ENCODE peak calls at places on chromosomes 16 and 17, in four cellular contexts. U is right lobe of liver, I is Peyer's patch, S is MM.1S. Z is an unnamed sample.
A peak's percentile ranks its signal among the peaks of the same experiment; 100 is the strongest.

GRCh38 chr17:80455328-80455710 is 21.1 kb downstream of the NPTX1 start:
- DNase-seq in S (peak; percentile 15), U (peak; percentile 60), I (no peak), Z (no peak)

GRCh38 chr16:87140211-87141200 is 176.7 kb downstream of the C16orf95 start:
- DNase-seq in I (no peak), U (no peak), S (no peak), Z (no peak)

GRCh38 chr17:6509295-6509771 is 47.0 kb downstream of the PITPNM3 start:
- DNase-seq in I (no peak), U (no peak), S (no peak), Z (no peak)

GRCh38 chr17:42311240-42312034 is 23.1 kb downstream of the STAT5A start:
- DNase-seq in S (no peak), I (peak; percentile 62), U (peak; percentile 89), Z (peak; percentile 57)

GRCh38 chr17:4849011-4849536 is 15.9 kb downstream of the MINK1 start:
- DNase-seq in I (no peak), U (no peak), S (no peak), Z (no peak)

GRCh38 chr17:4194796-4195195 is 51.8 kb downstream of the CYB5D2 start:
- DNase-seq in U (no peak), S (no peak), I (no peak), Z (no peak)

GRCh38 chr17:4735825-4736651 is 3.6 kb upstream of the ZMYND15 start:
- DNase-seq in S (no peak), I (no peak), U (no peak), Z (no peak)

GRCh38 chr16:78286076-78286475 is 186.6 kb downstream of the WWOX start:
- DNase-seq in I (no peak), U (no peak), S (no peak), Z (no peak)

GRCh38 chr16:19524356-19524865 is 669 bp downstream of the CCP110 start:
- DNase-seq in I (no peak), S (peak; percentile 8), U (no peak), Z (no peak)

GRCh38 chr16:24430937-24431760 is 108.2 kb upstream of the RBBP6 start:
- DNase-seq in I (no peak), U (no peak), S (no peak), Z (no peak)

GRCh38 chr17:83125515-83126274 is 46.3 kb downstream of the METRNL start:
- DNase-seq in S (no peak), I (peak; percentile 57), U (no peak), Z (no peak)

GRCh38 chr17:78299052-78299451 is 60.8 kb downstream of the SOCS3 start:
- DNase-seq in I (no peak), S (no peak), U (no peak), Z (no peak)

GRCh38 chr17:29839656-29840055 is 90.4 kb downstream of the SSH2 start:
- DNase-seq in I (no peak), S (no peak), U (no peak), Z (no peak)

GRCh38 chr17:77428901-77429734 is 288.3 kb downstream of the SEC14L1 start:
- DNase-seq in I (no peak), S (no peak), U (no peak), Z (no peak)

GRCh38 chr17:1989135-1989534 is 36.0 kb downstream of the RTN4RL1 start:
- DNase-seq in S (no peak), U (no peak), I (no peak), Z (peak; percentile 43)

GRCh38 chr17:44111777-44112176 is 11.7 kb downstream of the HDAC5 start:
- DNase-seq in U (no peak), S (no peak), I (no peak), Z (no peak)

GRCh38 chr17:21289175-21289901 is 4.8 kb downstream of the MAP2K3 start:
- DNase-seq in U (peak; percentile 23), I (no peak), S (no peak), Z (no peak)

GRCh38 chr17:17032131-17032692 is 10.0 kb upstream of the MPRIP start:
- DNase-seq in S (no peak), I (peak; percentile 70), U (peak; percentile 74), Z (peak; percentile 15)
- TF ChIP-seq CTCF in S (no peak), I (no peak), U (no peak), Z (no peak)

GRCh38 chr17:40068917-40069750 is 6.4 kb downstream of the THRA start:
- DNase-seq in U (peak; percentile 84), S (peak; percentile 66), I (peak; percentile 89), Z (no peak)

GRCh38 chr17:40069751-40070643 is 7.2 kb downstream of the THRA start:
- DNase-seq in U (no peak), I (peak; percentile 73), S (no peak), Z (no peak)

GRCh38 chr17:40067710-40068109 is 4.9 kb downstream of the THRA start:
- DNase-seq in U (no peak), I (no peak), S (no peak), Z (no peak)

GRCh38 chr17:40068129-40068581 is 5.4 kb downstream of the THRA start:
- DNase-seq in I (no peak), U (no peak), S (no peak), Z (no peak)

GRCh38 chr17:40068584-40068916 is 5.8 kb downstream of the THRA start:
- DNase-seq in I (no peak), S (peak; percentile 10), U (no peak), Z (no peak)
- H3K4me3 ChIP-seq in I (peak overlapping the region; percentile 34), S (peak overlapping the region; percentile 51), U (peak overlapping the region; percentile 28), Z (peak overlapping the region; percentile 12)

DNA sequence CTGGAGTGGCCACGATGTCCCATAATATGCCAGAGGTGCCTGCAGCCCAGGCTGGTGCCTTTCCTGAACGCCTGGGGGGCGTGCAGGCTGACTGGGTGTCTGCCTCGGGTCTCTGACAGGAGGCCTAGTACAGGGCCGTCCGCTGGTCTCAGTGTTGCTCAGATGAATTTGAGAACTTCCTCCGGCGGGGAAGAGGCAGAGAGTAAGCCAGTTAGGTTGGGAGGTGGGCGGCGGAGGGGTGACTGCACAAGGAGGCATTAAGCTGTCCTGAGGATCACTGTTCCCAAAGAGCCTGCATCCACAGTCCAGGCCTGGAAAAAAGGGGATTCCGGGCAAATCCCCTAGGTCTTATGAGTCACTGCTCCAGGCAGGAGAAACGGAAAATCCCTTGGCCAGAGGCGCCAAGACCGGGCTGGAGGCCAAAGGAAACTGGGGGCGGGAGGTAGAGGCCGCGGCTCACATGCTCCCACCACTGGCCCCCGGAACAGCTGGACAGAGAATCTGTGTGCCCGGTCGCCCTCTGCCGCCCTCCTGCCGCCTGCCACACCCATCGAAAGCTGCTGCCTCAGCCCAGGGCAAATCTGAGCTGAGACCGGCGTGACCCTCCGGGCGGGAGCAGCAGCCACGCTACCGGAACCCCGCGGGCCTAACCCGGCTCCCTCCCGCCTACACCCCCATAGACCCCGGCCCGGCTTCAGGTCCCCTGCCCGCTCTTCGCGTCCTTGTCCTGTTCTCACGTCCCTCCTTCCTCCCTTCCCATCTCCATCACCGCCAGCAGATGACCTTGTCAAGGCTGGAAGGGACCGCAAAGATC is 1.2 kb downstream of the TRIM47 start:
- DNase-seq in I (peak; percentile 82), U (peak; percentile 92), S (peak; percentile 85), Z (peak; percentile 86)
- TF ChIP-seq CTCF in I (no peak), U (no peak), S (no peak), Z (no peak)

GRCh38 chr16:51155199-51155607 is 4.1 kb upstream of the SALL1 start:
- DNase-seq in U (peak; percentile 76), S (no peak), I (no peak), Z (no peak)

GRCh38 chr16:51153275-51153991 is 2.4 kb upstream of the SALL1 start:
- DNase-seq in U (no peak), S (no peak), I (no peak), Z (no peak)

GRCh38 chr16:51155901-51156810 is 5.1 kb upstream of the SALL1 start:
- DNase-seq in U (no peak), I (no peak), S (no peak), Z (no peak)

GRCh38 chr16:51152691-51153261 is 1.7 kb upstream of the SALL1 start:
- DNase-seq in U (no peak), S (no peak), I (no peak), Z (no peak)

DNA sequence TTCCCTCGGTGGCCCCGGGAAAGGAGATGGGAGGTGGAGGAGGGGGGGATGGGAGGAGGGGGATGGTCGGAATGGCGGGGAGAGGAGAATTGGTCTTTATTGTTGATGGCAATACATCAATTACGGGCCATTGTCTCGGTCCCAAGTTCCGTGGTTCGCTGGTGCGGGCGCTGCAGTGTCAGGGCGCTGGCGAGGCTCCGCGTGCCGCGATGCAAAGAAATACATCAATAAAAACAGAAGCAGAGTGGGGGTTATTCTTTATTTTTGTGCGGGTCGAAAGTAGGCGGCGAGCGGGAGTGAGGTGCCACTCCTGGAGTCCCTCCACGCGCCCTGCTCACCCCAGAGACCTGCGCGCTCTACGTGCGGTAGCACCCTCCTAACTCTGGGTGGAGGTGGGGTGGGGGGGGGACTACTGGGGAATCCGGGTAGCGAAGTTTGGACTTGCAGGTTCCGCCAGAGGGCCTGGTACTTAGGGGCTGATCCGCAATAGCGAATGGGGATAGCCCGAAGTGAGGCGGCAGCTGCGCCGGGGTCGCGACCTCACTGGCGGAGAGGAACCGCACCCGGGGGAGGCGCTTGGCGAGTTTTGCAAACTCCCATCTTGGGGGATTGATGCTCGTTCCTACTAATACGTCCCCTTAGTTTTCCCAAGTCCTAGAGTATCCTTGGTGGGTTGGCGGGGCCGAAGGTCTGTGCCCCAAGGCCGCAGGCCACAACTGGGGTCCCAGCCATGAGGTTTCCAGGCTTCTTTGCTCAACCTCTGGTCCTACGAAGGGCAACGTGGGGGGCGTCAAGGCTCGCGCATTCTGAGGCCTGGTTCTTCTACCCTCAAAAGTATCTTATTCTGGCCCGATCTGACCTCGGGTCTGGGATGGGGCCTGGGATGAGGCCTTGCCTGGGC is 3.5 kb upstream of the SALL1 start:
- DNase-seq in I (no peak), U (peak; percentile 48), S (no peak), Z (no peak)
- H3K4me3 ChIP-seq in I (peak overlapping the region; percentile 34), U (peak overlapping the region; percentile 60), S (peak overlapping the region; percentile 41), Z (peak overlapping the region; percentile 16)

GRCh38 chr17:58100506-58100905 is 17.3 kb downstream of the DYNLL2 start:
- DNase-seq in U (no peak), S (no peak), I (no peak), Z (no peak)
- TF ChIP-seq CTCF in U (no peak), S (no peak), I (no peak), Z (no peak)

Z was measured in astrocyte of the cerebellum.